ENCODE peak calls at places on chromosome 22, in six cellular contexts. U is NCI-H510A treated with DMSO at 0.1 percent for 48 hours; R is putamen; L is T-helper 2 cell treated with Interferon-gamma antibody and Interleukin-4, amounts not matched to agents 5 μg/mL and 100 μg/mL, for 36 hours; F is activated naive CD4-positive, alpha-beta T cell; G is EH. C is an unnamed sample.

GRCh38 chr22:44550666-44551491 is 52.8 kb upstream of the RTL6 start:
- DNase-seq in U (no peak), R (no peak), L (peak; percentile 21), F (no peak), G (peak; percentile 97), C (peak; percentile 42)

GRCh38 chr22:27534720-27535125 is 266.8 kb downstream of the MN1 start:
- DNase-seq in U (peak; percentile 11), R (no peak), L (no peak), F (no peak), G (peak; percentile 86), C (no peak)

GRCh38 chr22:44396727-44397722 is 84.3 kb upstream of the SHISAL1 start:
- DNase-seq in U (no peak), R (no peak), L (no peak), F (no peak), G (no peak), C (no peak)

GRCh38 chr22:48493733-48494132 is 1333.9 kb downstream of the BRD1 start:
- DNase-seq in U (no peak), R (no peak), L (no peak), F (no peak), G (no peak), C (no peak)

GRCh38 chr22:50727678-50728522 is 10.1 kb upstream of the ACR start:
- DNase-seq in U (no peak), R (no peak), L (no peak), F (no peak), G (no peak), C (no peak)

GRCh38 chr22:30245181-30245984 is 1.2 kb downstream of the LIF start:
- DNase-seq in U (no peak), R (no peak), L (no peak), F (no peak), G (no peak), C (no peak)

GRCh38 chr22:32680277-32680676 is 121.2 kb upstream of the TIMP3 start:
- DNase-seq in U (no peak), R (no peak), L (no peak), F (no peak), G (no peak), C (no peak)

GRCh38 chr22:47190957-47191323 is 428.5 kb downstream of the TBC1D22A start:
- DNase-seq in U (no peak), R (no peak), L (no peak), F (no peak), G (no peak), C (no peak)

GRCh38 chr22:36279219-36279666 is 26.3 kb downstream of the APOL1 start:
- DNase-seq in U (no peak), R (no peak), L (no peak), F (no peak), G (no peak), C (no peak)

GRCh38 chr22:44163536-44163935 is 17.2 kb upstream of the PARVG start:
- DNase-seq in U (no peak), R (no peak), L (no peak), F (no peak), G (no peak), C (no peak)

GRCh38 chr22:39748877-39749276 is 144.7 kb downstream of the ENTHD1 start:
- DNase-seq in U (peak; percentile 57), R (no peak), L (no peak), F (no peak), G (peak; percentile 35), C (peak; percentile 35)

GRCh38 chr22:40413873-40414272 is 43.5 kb downstream of the SGSM3 start:
- DNase-seq in U (no peak), R (no peak), L (no peak), F (no peak), G (no peak), C (no peak)

GRCh38 chr22:26634189-26634588 is 12.4 kb downstream of the CRYBA4 start:
- DNase-seq in U (no peak), R (no peak), L (no peak), F (no peak), G (no peak), C (no peak)

GRCh38 chr22:25494774-25495173 is 69.7 kb upstream of the GRK3 start:
- DNase-seq in U (no peak), R (no peak), L (no peak), F (no peak), G (no peak), C (no peak)

GRCh38 chr22:19832476-19833108 is 22.1 kb downstream of the GNB1L start:
- DNase-seq in U (no peak), R (no peak), L (no peak), F (no peak), G (no peak), C (no peak)

GRCh38 chr22:23080542-23081290 is 10.4 kb downstream of the GNAZ start:
- DNase-seq in U (no peak), R (peak; percentile 63), L (no peak), F (no peak), G (no peak), C (no peak)

GRCh38 chr22:30167327-30167726 is 79.2 kb downstream of the LIF start:
- DNase-seq in U (no peak), R (no peak), L (no peak), F (no peak), G (peak; percentile 18), C (no peak)

GRCh38 chr22:42747701-42748513 is 27.2 kb upstream of the A4GALT start:
- DNase-seq in U (no peak), R (no peak), L (no peak), F (no peak), G (peak; percentile 83), C (peak; percentile 53)

GRCh38 chr22:50704510-50705218 is 32.0 kb downstream of the SHANK3 start:
- DNase-seq in U (no peak), R (no peak), L (no peak), F (no peak), G (no peak), C (no peak)

GRCh38 chr22:48099251-48099650 is 1336.8 kb downstream of the TBC1D22A start:
- DNase-seq in U (no peak), R (no peak), L (no peak), F (no peak), G (no peak), C (no peak)

GRCh38 chr22:50129121-50129734 is 39.4 kb downstream of the MOV10L1 start:
- DNase-seq in U (no peak), R (no peak), L (no peak), F (no peak), G (peak; percentile 53), C (no peak)

GRCh38 chr22:35544810-35545209 is 4.2 kb downstream of the RASD2 start:
- DNase-seq in U (no peak), R (no peak), L (no peak), F (no peak), G (no peak), C (no peak)

GRCh38 chr22:30821381-30821780 is 126.7 kb downstream of the OSBP2 start:
- DNase-seq in U (no peak), R (no peak), L (no peak), F (no peak), G (no peak), C (no peak)

GRCh38 chr22:26404851-26405357 is 24.2 kb upstream of the ASPHD2 start:
- DNase-seq in U (no peak), R (no peak), L (no peak), F (no peak), G (no peak), C (no peak)

GRCh38 chr22:49244466-49245420 is 582.9 kb downstream of the BRD1 start:
- DNase-seq in U (no peak), R (no peak), L (no peak), F (no peak), G (no peak), C (no peak)

GRCh38 chr22:23531283-23531921 is 48.7 kb downstream of the IGLL1 start:
- DNase-seq in U (no peak), R (no peak), L (no peak), F (no peak), G (no peak), C (no peak)

GRCh38 chr22:19805821-19806212 is 45.2 kb downstream of the TBX1 start:
- DNase-seq in U (no peak), R (no peak), L (no peak), F (no peak), G (peak; percentile 67), C (no peak)

GRCh38 chr22:35727436-35727835 is 9.8 kb downstream of the APOL5 start:
- DNase-seq in U (no peak), R (no peak), L (no peak), F (no peak), G (no peak), C (no peak)

GRCh38 chr22:23245799-23246136 is 65.5 kb downstream of the BCR start:
- DNase-seq in U (no peak), R (no peak), L (no peak), F (no peak), G (no peak), C (no peak)

GRCh38 chr22:46971141-46971775 is 208.8 kb downstream of the TBC1D22A start:
- DNase-seq in U (peak; percentile 53), R (peak; percentile 23), L (no peak), F (no peak), G (no peak), C (no peak)

GRCh38 chr22:38865201-38866023 is 6.6 kb downstream of the CBX6 start:
- DNase-seq in U (no peak), R (no peak), L (no peak), F (no peak), G (no peak), C (no peak)

GRCh38 chr22:26906464-26906863 is 249.1 kb downstream of the MIAT start:
- DNase-seq in U (peak; percentile 43), R (no peak), L (no peak), F (no peak), G (no peak), C (no peak)

GRCh38 chr22:20027966-20028854 is 7.3 kb downstream of the TANGO2 start:
- DNase-seq in U (no peak), R (no peak), L (no peak), F (no peak), G (peak; percentile 17), C (no peak)

GRCh38 chr22:38927033-38927789 is 30.2 kb upstream of the APOBEC3A start:
- DNase-seq in U (peak; percentile 40), R (peak; percentile 74), L (peak; percentile 42), F (no peak), G (peak; percentile 69), C (no peak)

GRCh38 chr22:39820266-39820665 is 73.3 kb downstream of the ENTHD1 start:
- DNase-seq in U (no peak), R (no peak), L (no peak), F (no peak), G (peak; percentile 85), C (peak; percentile 37)

C was measured in non-pigmented ciliary epithelial cell.